ENCODE peak calls at places on chromosomes 4 and X, in ten cellular contexts. H, L, G, Q, N, X, C, U, T and M are unnamed samples.

GRCh38 chr4:138875886-138876608 is 139.5 kb upstream of the NOCT start:
- DNase-seq in H (peak), C (no peak), N (no peak), L (peak), G (peak), T (no peak), U (peak), X (no peak), Q (peak), M (no peak)

GRCh38 chr4:89347363-89347762 is 39.8 kb upstream of the GPRIN3 start:
- DNase-seq in L (no peak), G (no peak), U (no peak), X (no peak), C (no peak), N (no peak), Q (no peak), T (no peak), H (no peak), M (no peak)

GRCh38 chr4:139779653-139780052 is 114.0 kb downstream of the MGST2 start:
- DNase-seq in H (no peak), U (no peak), G (no peak), Q (no peak), T (no peak), N (no peak), X (no peak), L (no peak), C (no peak), M (no peak)

GRCh38 chr4:149766135-149766534 is 49.5 kb downstream of the IQCM start:
- DNase-seq in T (no peak), X (no peak), C (no peak), U (no peak), H (no peak), L (no peak), N (no peak), G (no peak), Q (no peak), M (no peak)

GRCh38 chr4:1402516-1403101 is 3.6 kb downstream of the NKX1-1 start:
- DNase-seq in X (no peak), C (no peak), G (no peak), L (no peak), Q (no peak), N (peak), H (no peak), T (no peak), U (no peak), M (no peak)

GRCh38 chrX:35380808-35381700 is 417.1 kb upstream of the MAGEB16 start:
- DNase-seq in L (peak), U (peak), C (peak), Q (peak), H (peak), T (no peak), N (no peak), G (peak), X (no peak), M (no peak)

GRCh38 chr4:25500626-25501318 is 123.7 kb downstream of the ANAPC4 start:
- DNase-seq in T (peak), U (no peak), G (no peak), H (no peak), X (no peak), Q (no peak), L (no peak), C (no peak), N (no peak), M (no peak)

GRCh38 chrX:119647552-119648420 is 41.6 kb upstream of the NKRF start:
- DNase-seq in T (no peak), G (no peak), X (no peak), Q (no peak), C (no peak), N (no peak), U (no peak), H (no peak), L (no peak), M (no peak)

GRCh38 chrX:46912673-46913491 is 661 bp downstream of the JADE3 start:
- DNase-seq in H (peak), C (no peak), G (peak), L (peak), N (peak), X (no peak), T (no peak), Q (peak), U (peak), M (no peak)

GRCh38 chr4:119286377-119287002 is 35.4 kb downstream of the FABP2 start:
- DNase-seq in H (peak), U (peak), T (no peak), X (no peak), C (no peak), G (peak), Q (peak), L (peak), N (no peak), M (no peak)

GRCh38 chrX:68835468-68835867 is 6.6 kb downstream of the EFNB1 start:
- DNase-seq in C (no peak), N (no peak), T (no peak), H (no peak), Q (no peak), L (no peak), X (no peak), U (no peak), G (no peak), M (no peak)

GRCh38 chrX:48919947-48920712 is 1.3 kb upstream of the PIM2 start:
- DNase-seq in T (no peak), H (no peak), Q (no peak), U (no peak), C (no peak), N (no peak), G (no peak), L (no peak), X (no peak), M (no peak)

GRCh38 chrX:1394731-1395501 is 3.0 kb upstream of the SLC25A6 start:
- DNase-seq in C (no peak), U (no peak), X (no peak), H (no peak), G (no peak), N (no peak), T (no peak), L (peak), Q (no peak), M (no peak)

GRCh38 chr4:116413222-116413621 is 672.2 kb downstream of the TRAM1L1 start:
- DNase-seq in Q (no peak), H (no peak), L (no peak), N (no peak), C (no peak), X (no peak), T (no peak), U (no peak), G (no peak), M (no peak)

GRCh38 chr4:3666263-3666662 is 99.9 kb upstream of the ADRA2C start:
- DNase-seq in G (no peak), C (no peak), X (no peak), H (no peak), Q (no peak), L (no peak), T (no peak), N (no peak), U (no peak), M (no peak)

GRCh38 chr4:69731261-69731660 is 29.2 kb downstream of the SULT1B1 start:
- DNase-seq in H (no peak), C (no peak), Q (no peak), U (no peak), N (no peak), L (no peak), G (no peak), T (no peak), X (no peak), M (no peak)

GRCh38 chr4:168682898-168683500 is 186.1 kb downstream of the PALLD start:
- DNase-seq in T (no peak), Q (peak), X (no peak), N (no peak), U (no peak), C (no peak), L (peak), H (peak), G (no peak), M (no peak)

GRCh38 chrX:67159437-67159836 is 384.4 kb upstream of the AR start:
- DNase-seq in X (no peak), H (no peak), U (no peak), L (no peak), T (no peak), N (no peak), C (no peak), G (no peak), Q (no peak), M (no peak)

GRCh38 chr4:121555315-121556107 is 141.3 kb downstream of the ANXA5 start:
- DNase-seq in G (no peak), N (no peak), Q (peak), U (no peak), T (no peak), X (no peak), L (no peak), C (no peak), H (no peak), M (no peak)

GRCh38 chrX:69102805-69103204 is 62.4 kb downstream of the PJA1 start:
- DNase-seq in Q (no peak), T (no peak), X (no peak), G (no peak), N (no peak), U (no peak), H (no peak), L (peak), C (no peak), M (no peak)

GRCh38 chr4:166318810-166319525 is 445.9 kb downstream of the TLL1 start:
- DNase-seq in N (no peak), X (no peak), T (no peak), Q (peak), H (peak), G (peak), L (peak), C (peak), U (peak), M (no peak)

GRCh38 chr4:71202703-71203102 is 136.1 kb upstream of the SLC4A4 start:
- DNase-seq in L (no peak), G (no peak), N (no peak), T (no peak), Q (peak), H (no peak), U (no peak), C (no peak), X (no peak), M (no peak)

GRCh38 chrX:155329293-155329692 is 5.1 kb downstream of the CLIC2 start:
- DNase-seq in H (no peak), G (no peak), U (no peak), X (no peak), C (no peak), T (no peak), Q (no peak), L (no peak), N (no peak), M (no peak)

GRCh38 chrX:79270401-79270800 is 96.7 kb downstream of the ITM2A start:
- DNase-seq in T (no peak), U (peak), C (no peak), H (no peak), G (no peak), X (no peak), L (peak), N (no peak), Q (no peak), M (no peak)